ENCODE peak calls at places on chromosomes 4 and X, in four cellular contexts. One of them, this sample, is unnamed.

GRCh38 chrX:120334137-120334536 is 22.9 kb upstream of the TMEM255A start:
- DNase-seq in foreskin keratinocyte: no peak
- DNase-seq in spleen: no peak
- DNase-seq in IMR-90: no peak
- DNase-seq in this sample: no peak

GRCh38 chrX:150478496-150479492 is 89.6 kb upstream of the MTM1 start:
- DNase-seq in IMR-90: no peak
- DNase-seq in spleen: no peak
- DNase-seq in foreskin keratinocyte: no peak
- DNase-seq in this sample: no peak

GRCh38 chr4:187484186-187484585 is 511.4 kb upstream of the ZFP42 start:
- DNase-seq in foreskin keratinocyte: no peak
- DNase-seq in spleen: no peak
- DNase-seq in IMR-90: no peak
- DNase-seq in this sample: no peak

GRCh38 chr4:133596459-133596858 is 447.4 kb downstream of the PCDH10 start:
- DNase-seq in spleen: no peak
- DNase-seq in foreskin keratinocyte: no peak
- DNase-seq in IMR-90: no peak
- DNase-seq in this sample: no peak

GRCh38 chr4:101795704-101796103 is 5.2 kb downstream of the BANK1 start:
- DNase-seq in IMR-90: no peak
- DNase-seq in spleen: no peak
- DNase-seq in foreskin keratinocyte: no peak
- DNase-seq in this sample: no peak

GRCh38 chr4:30821891-30822612 is 101.9 kb downstream of the PCDH7 start:
- DNase-seq in IMR-90: peak
- DNase-seq in spleen: no peak
- DNase-seq in foreskin keratinocyte: no peak
- DNase-seq in this sample: no peak

GRCh38 chrX:45843518-45843917 is 642.8 kb upstream of the DIPK2B start:
- DNase-seq in spleen: no peak
- DNase-seq in IMR-90: no peak
- DNase-seq in foreskin keratinocyte: no peak
- DNase-seq in this sample: no peak

GRCh38 chr4:53962516-53963225 is 101.7 kb downstream of the CHIC2 start:
- DNase-seq in IMR-90: peak
- DNase-seq in spleen: no peak
- DNase-seq in foreskin keratinocyte: peak
- DNase-seq in this sample: peak

GRCh38 chrX:112164420-112164819 is 81.8 kb upstream of the TRPC5 start:
- DNase-seq in spleen: no peak
- DNase-seq in IMR-90: no peak
- DNase-seq in foreskin keratinocyte: no peak
- DNase-seq in this sample: no peak

GRCh38 chr4:73885570-73886230 is 16.5 kb downstream of the CXCL1 start:
- DNase-seq in spleen: no peak
- DNase-seq in IMR-90: no peak
- DNase-seq in foreskin keratinocyte: no peak
- DNase-seq in this sample: no peak

GRCh38 chr4:56575820-56576429 is 70.3 kb downstream of the ARL9 start:
- DNase-seq in IMR-90: peak
- DNase-seq in spleen: no peak
- DNase-seq in foreskin keratinocyte: no peak
- DNase-seq in this sample: no peak

GRCh38 chrX:109360301-109360700 is 121.6 kb downstream of the GUCY2F start:
- DNase-seq in IMR-90: no peak
- DNase-seq in foreskin keratinocyte: peak
- DNase-seq in spleen: no peak
- DNase-seq in this sample: no peak

GRCh38 chr4:8022767-8023695 is 83.4 kb upstream of the AFAP1 start:
- DNase-seq in IMR-90: no peak
- DNase-seq in spleen: no peak
- DNase-seq in foreskin keratinocyte: no peak
- DNase-seq in this sample: no peak

GRCh38 chrX:7170903-7171302 is 22.9 kb upstream of the PUDP start:
- DNase-seq in foreskin keratinocyte: no peak
- DNase-seq in IMR-90: no peak
- DNase-seq in spleen: no peak
- DNase-seq in this sample: no peak

GRCh38 chr4:183540498-183540953 is 35.7 kb downstream of the ING2 start:
- DNase-seq in spleen: no peak
- DNase-seq in IMR-90: no peak
- DNase-seq in foreskin keratinocyte: peak
- DNase-seq in this sample: no peak

GRCh38 chr4:1802151-1802715 is 9.1 kb downstream of the FGFR3 start:
- DNase-seq in spleen: no peak
- DNase-seq in IMR-90: no peak
- DNase-seq in foreskin keratinocyte: no peak
- DNase-seq in this sample: no peak

GRCh38 chrX:39955621-39956020 is 142.1 kb downstream of the BCOR start:
- DNase-seq in IMR-90: no peak
- DNase-seq in foreskin keratinocyte: no peak
- DNase-seq in spleen: no peak
- DNase-seq in this sample: no peak

GRCh38 chrX:45445745-45446412 is 245.2 kb upstream of the DIPK2B start:
- DNase-seq in spleen: no peak
- DNase-seq in foreskin keratinocyte: peak
- DNase-seq in IMR-90: peak
- DNase-seq in this sample: peak

DNA sequence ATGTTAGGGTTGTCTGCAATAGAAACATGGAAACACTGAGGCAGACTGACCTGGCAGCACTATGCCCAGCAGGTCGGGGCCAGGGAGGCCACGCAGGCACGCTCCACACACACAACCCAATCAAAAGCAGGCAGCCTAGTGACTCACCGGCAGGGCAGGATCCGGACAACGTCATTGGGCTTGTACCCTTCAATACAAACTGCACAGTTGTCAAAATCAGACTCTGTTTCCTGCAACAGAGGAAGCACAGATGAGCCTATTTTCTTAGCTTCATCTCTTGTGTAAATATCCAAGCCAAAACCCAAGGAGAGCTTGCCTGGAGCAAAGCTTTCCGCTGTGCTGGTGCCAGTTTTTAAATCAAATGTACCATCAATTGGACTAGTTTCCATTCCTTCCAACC is 185.8 kb downstream of the RNF150 start:
- DNase-seq in foreskin keratinocyte: peak
- DNase-seq in IMR-90: no peak
- DNase-seq in spleen: no peak
- DNase-seq in this sample: no peak
- H3K27ac ChIP-seq in foreskin keratinocyte: no peak
- H3K27ac ChIP-seq in IMR-90: no peak
- H3K27ac ChIP-seq in spleen: peak
- H3K27ac ChIP-seq in this sample: no peak

DNA sequence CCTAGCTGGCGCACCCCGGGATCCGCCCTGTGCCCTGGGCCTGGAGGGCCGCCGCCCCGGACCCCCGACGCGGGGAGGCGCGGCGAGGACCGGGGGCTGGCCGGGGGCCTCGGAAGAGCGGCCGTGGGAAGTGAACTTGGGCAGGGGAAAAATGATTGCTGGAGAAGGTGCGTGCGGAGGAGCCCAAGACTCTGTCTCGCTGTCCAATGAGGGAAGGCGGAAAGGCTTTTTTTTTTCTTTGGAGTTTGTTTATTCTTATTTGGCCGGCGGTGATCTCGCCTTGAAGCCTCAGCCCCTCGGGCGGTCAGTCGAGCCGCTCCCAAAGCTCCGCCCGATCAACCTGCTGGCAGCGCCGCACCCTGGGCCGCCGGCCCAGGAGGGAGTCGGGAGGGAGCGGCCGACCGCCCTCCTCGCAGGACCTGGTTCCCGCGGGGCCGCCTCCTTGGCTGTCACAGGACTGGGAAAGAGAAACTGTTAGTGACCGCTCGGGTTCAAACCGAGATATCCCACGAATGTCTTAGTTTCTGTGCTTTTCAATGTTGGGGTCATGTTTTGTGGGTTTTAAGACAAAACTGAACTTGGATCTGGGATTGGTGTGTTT is 2.5 kb downstream of the CPEB2 start:
- DNase-seq in spleen: peak
- DNase-seq in foreskin keratinocyte: peak
- DNase-seq in IMR-90: peak
- DNase-seq in this sample: no peak
- H3K27ac ChIP-seq in spleen: peak
- H3K27ac ChIP-seq in foreskin keratinocyte: peak
- H3K27ac ChIP-seq in IMR-90: peak
- H3K27ac ChIP-seq in this sample: peak

DNA sequence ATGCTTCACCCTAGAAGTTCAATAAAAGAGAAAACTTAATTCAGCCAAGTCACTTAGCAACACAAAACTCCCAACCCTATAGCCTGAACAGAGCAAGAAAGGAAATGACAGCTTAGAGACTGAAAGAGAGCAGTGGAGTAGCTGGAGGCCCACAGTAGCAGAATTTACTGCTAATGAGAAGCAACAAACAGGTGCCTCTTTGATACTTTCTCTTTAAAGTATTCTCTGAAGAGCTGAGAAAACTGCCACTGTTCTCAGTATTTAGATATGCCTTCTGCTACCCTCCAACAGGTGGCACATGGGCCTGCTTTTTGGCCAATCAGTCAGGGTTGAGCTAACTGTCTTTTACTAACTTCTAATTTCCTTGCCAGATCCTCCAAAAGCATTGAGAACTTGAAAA is 240.0 kb downstream of the GPC3 start:
- DNase-seq in IMR-90: no peak
- DNase-seq in foreskin keratinocyte: no peak
- DNase-seq in spleen: no peak
- DNase-seq in this sample: no peak
- H3K27ac ChIP-seq in IMR-90: no peak
- H3K27ac ChIP-seq in foreskin keratinocyte: no peak
- H3K27ac ChIP-seq in spleen: no peak
- H3K27ac ChIP-seq in this sample: no peak

GRCh38 chr4:25890653-25891485 is 23.2 kb upstream of the SMIM20 start:
- DNase-seq in spleen: no peak
- DNase-seq in IMR-90: no peak
- DNase-seq in foreskin keratinocyte: no peak
- DNase-seq in this sample: no peak
- H3K27ac ChIP-seq in spleen: no peak
- H3K27ac ChIP-seq in IMR-90: no peak
- H3K27ac ChIP-seq in foreskin keratinocyte: no peak
- H3K27ac ChIP-seq in this sample: no peak

DNA sequence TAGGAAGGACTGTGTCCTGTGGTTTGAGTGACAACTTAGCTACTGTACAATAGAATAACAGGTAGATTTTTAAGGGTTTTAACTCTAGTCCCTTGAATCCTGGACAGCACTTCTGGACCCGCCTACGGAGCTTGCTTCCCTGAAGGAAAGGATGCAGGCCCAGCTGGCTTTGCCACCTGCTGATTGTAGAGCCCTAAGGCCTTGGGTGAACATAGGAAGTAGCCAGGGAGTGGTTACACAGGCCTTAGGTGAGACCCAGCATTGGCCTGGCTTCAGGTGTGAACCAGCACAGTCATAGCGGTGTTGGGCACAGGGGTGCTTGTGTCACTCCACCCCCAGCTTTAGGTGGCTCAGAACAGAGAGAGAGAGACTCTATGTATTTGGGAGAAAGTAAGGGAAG is 413.5 kb downstream of the GRIA2 start:
- DNase-seq in IMR-90: no peak
- DNase-seq in foreskin keratinocyte: no peak
- DNase-seq in spleen: no peak
- DNase-seq in this sample: no peak
- H3K27ac ChIP-seq in IMR-90: no peak
- H3K27ac ChIP-seq in foreskin keratinocyte: no peak
- H3K27ac ChIP-seq in spleen: no peak
- H3K27ac ChIP-seq in this sample: no peak

DNA sequence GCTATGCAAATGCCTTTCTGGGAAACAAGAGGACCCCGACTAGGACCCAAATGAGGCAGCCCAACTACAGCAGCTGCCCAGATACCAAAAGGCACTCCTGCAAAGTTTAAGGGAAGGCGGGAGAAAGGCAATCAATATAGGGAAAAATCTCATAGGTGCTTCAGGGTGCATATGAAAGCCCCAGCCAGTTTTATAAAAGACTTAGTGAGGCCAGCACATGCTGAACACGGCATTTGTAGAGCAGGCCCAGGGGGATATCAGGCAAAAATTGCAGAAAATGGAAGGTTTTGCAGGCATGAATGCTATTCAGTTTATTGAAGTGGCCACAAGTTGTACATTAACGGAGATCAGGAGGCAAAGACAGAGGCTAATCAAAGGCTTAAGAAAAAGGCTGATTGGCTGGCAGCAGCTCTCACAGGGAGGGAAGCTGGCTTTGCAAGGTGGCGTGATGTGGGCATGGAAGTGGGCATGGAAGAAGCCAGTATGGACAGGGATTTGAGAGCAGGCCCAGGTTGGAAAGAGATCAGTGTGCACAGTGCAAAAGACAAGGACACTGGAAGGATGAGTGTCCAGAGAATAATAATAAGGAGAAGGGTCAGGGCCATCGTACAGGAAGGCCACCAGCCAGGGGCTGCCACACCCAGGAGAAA is 37.7 kb upstream of the UGT2B7 start:
- DNase-seq in IMR-90: no peak
- DNase-seq in spleen: no peak
- DNase-seq in foreskin keratinocyte: no peak
- DNase-seq in this sample: no peak
- H3K27ac ChIP-seq in IMR-90: no peak
- H3K27ac ChIP-seq in spleen: no peak
- H3K27ac ChIP-seq in foreskin keratinocyte: no peak
- H3K27ac ChIP-seq in this sample: no peak

DNA sequence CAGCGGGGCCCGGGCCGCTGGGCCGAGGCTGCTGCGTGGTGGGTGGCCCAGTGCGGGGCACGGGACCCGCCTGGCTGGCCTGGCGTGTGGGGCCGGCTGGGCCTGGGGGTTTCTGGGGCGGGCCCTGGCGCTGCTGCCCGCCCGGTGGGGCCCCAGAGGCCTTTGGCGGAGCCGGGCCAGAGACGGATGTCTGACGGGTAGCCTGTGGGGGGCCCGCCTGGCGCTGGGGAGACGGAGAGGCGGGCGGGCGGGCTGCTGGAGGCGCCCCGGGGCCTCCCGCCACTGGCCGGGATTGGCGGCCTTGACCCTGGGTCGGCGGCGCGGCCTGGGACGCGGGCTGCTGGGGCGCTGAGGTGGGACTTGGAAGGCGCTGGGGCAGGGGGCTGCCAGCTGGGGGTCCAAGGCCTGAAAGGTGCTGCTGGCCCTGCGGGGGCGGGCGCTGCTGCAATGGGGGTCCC is 8.1 kb upstream of the TIMP1 start:
- DNase-seq in foreskin keratinocyte: no peak
- DNase-seq in spleen: no peak
- DNase-seq in IMR-90: no peak
- DNase-seq in this sample: no peak
- H3K27ac ChIP-seq in foreskin keratinocyte: peak
- H3K27ac ChIP-seq in spleen: peak
- H3K27ac ChIP-seq in IMR-90: peak
- H3K27ac ChIP-seq in this sample: peak

GRCh38 chr4:169612869-169613859 is 781 bp upstream of the NEK1 start:
- DNase-seq in foreskin keratinocyte: no peak
- DNase-seq in IMR-90: peak
- DNase-seq in spleen: peak
- DNase-seq in this sample: no peak
- H3K27ac ChIP-seq in foreskin keratinocyte: peak
- H3K27ac ChIP-seq in IMR-90: no peak
- H3K27ac ChIP-seq in spleen: peak
- H3K27ac ChIP-seq in this sample: peak

This sample was measured in epithelial cell of prostate.